ENCODE peak calls at places on chromosomes 7 and 10, in ten cellular contexts. P, R, W, K, L, F, B, M, Q and Y are unnamed samples.

GRCh38 chr10:122147731-122148130 is 123.4 kb upstream of the BTBD16 start:
- DNase-seq in R (no peak), P (no peak), M (no peak), F (no peak), K (no peak), L (no peak), Q (no peak), B (no peak), W (no peak), Y (no peak)

GRCh38 chr10:97279121-97279815 is 13.2 kb downstream of the ARHGAP19 start:
- DNase-seq in R (no peak), K (no peak), M (no peak), F (no peak), P (no peak), B (no peak), Q (no peak), L (peak; percentile 33), W (no peak), Y (no peak)

GRCh38 chr7:84092207-84092606 is 102.4 kb downstream of the SEMA3A start:
- DNase-seq in W (no peak), P (no peak), B (no peak), R (no peak), L (no peak), Q (no peak), F (no peak), K (no peak), M (no peak), Y (no peak)

GRCh38 chr7:81774496-81774895 is 4.6 kb upstream of the HGF start:
- DNase-seq in R (no peak), Q (no peak), L (no peak), F (no peak), B (no peak), M (no peak), W (no peak), K (no peak), P (no peak), Y (no peak)

GRCh38 chr7:36198854-36199266 is 45.8 kb downstream of the EEPD1 start:
- DNase-seq in L (no peak), F (no peak), B (no peak), Q (no peak), P (no peak), R (no peak), M (no peak), W (no peak), K (no peak), Y (no peak)

GRCh38 chr7:102425639-102426267 is 7.6 kb upstream of the ORAI2 start:
- DNase-seq in P (peak; percentile 81), B (peak; percentile 45), L (no peak), Q (peak; percentile 83), F (no peak), R (no peak), M (no peak), W (no peak), K (no peak), Y (no peak)

GRCh38 chr10:17474595-17474994 is 20.2 kb upstream of the ST8SIA6 start:
- DNase-seq in M (no peak), P (no peak), L (no peak), K (no peak), Q (no peak), R (no peak), F (no peak), B (no peak), W (no peak), Y (no peak)

GRCh38 chr7:134553976-134554375 is 5.1 kb downstream of the AKR1B15 start:
- DNase-seq in K (no peak), R (no peak), B (no peak), M (no peak), F (no peak), Q (no peak), L (no peak), W (no peak), P (no peak), Y (no peak)

GRCh38 chr7:108263364-108263951 is 133.3 kb upstream of the LAMB4 start:
- DNase-seq in R (no peak), W (peak; percentile 38), K (no peak), F (no peak), M (no peak), Q (no peak), L (no peak), P (no peak), B (no peak), Y (no peak)

DNA sequence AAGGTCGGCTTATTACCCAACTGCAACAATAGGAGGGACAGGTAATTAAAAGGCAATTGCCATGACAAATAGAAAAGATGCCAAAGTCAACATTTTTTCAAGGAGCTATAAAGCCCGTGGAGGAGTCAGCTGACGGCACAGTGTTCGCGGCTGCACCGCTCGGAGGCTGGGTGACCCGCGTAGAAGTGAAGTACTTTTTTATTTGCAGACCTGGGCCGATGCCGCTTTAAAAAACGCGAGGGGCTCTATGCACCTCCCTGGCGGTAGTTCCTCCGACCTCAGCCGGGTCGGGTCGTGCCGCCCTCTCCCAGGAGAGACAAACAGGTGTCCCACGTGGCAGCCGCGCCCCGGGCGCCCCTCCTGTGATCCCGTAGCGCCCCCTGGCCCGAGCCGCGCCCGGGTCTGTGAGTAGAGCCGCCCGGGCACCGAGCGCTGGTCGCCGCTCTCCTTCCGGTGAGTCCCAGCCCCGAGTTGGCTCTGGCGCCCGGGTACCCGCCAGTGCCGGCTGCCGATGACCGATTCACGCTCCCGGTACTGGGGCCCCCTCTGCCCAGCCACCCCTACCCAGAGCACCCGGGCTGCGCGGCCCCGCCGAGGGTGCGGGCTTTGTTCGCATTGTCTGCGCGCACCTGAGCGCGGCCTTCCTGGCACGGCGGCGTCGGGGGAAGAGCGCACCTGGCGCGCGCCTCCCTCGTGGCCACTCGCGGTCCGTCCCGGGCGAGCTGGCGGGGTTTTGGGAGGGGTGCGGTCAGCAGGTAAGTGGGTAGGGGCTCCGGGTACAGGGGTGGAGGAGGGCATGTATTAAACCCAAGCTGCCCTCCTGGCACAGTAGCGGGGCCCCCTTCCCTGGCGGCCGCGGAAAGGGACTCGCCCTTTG is at the start of gene VWA2:
- DNase-seq in Q (peak; percentile 2), B (peak; percentile 47), F (no peak), M (peak; percentile 66), W (peak; percentile 70), L (no peak), R (no peak), P (peak; percentile 24), K (no peak), Y (no peak)
- TF ChIP-seq CTCF in Q (no peak), B (peak; percentile 35), F (no peak), M (peak; percentile 54), W (peak; percentile 66), L (no peak), R (no peak), P (no peak), K (no peak), Y (peak; percentile 62)

GRCh38 chr7:41612798-41613197 is 90.1 kb downstream of the INHBA start:
- DNase-seq in B (no peak), M (no peak), K (no peak), F (no peak), L (no peak), R (no peak), W (no peak), P (no peak), Q (no peak), Y (no peak)
- TF ChIP-seq CTCF in B (no peak), M (no peak), K (no peak), F (no peak), L (no peak), R (no peak), W (no peak), P (no peak), Q (no peak), Y (no peak)

DNA sequence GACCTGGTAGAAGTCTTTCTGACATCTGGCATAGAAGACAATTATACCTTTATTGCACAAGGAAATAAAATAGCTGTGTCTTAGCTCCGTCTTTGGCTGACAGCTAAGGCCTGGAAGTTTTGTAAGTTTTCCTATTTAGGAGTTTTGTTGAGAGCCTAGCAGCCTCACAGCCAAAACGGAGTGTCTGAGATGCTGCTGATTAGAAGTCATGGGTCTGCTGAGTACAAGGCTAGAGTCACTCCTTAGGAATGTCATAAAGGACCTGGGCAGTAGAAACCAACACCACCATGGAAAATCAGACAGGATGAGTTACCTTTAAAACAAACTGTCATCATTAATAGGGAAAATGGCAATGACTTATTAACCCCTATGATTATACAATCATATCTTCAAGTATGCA is 442.5 kb downstream of the KCNMA1 start:
- DNase-seq in W (no peak), Q (no peak), K (no peak), P (no peak), B (no peak), M (no peak), R (peak; percentile 81), L (no peak), F (peak; percentile 41), Y (no peak)
- TF ChIP-seq CTCF in W (no peak), Q (no peak), K (no peak), P (no peak), B (no peak), M (no peak), R (no peak), L (no peak), F (no peak), Y (no peak)

GRCh38 chr7:39181398-39181797 is 203.7 kb downstream of the POU6F2 start:
- DNase-seq in L (no peak), K (no peak), W (no peak), M (no peak), F (no peak), Q (no peak), P (no peak), B (no peak), R (no peak), Y (no peak)

GRCh38 chr7:39186671-39187070 is 209.0 kb downstream of the POU6F2 start:
- DNase-seq in L (no peak), Q (no peak), B (no peak), W (no peak), F (no peak), M (no peak), K (no peak), P (no peak), R (no peak), Y (no peak)

GRCh38 chr7:39186131-39186530 is 208.4 kb downstream of the POU6F2 start:
- DNase-seq in P (no peak), B (no peak), F (no peak), Q (no peak), R (no peak), W (no peak), M (no peak), K (no peak), L (no peak), Y (no peak)

GRCh38 chr7:39187130-39187529 is 209.4 kb downstream of the POU6F2 start:
- DNase-seq in B (no peak), F (no peak), Q (no peak), M (no peak), W (no peak), K (no peak), R (no peak), L (no peak), P (no peak), Y (no peak)

GRCh38 chr7:39184387-39184786 is 206.7 kb downstream of the POU6F2 start:
- DNase-seq in K (no peak), B (no peak), W (no peak), Q (no peak), L (no peak), R (no peak), F (no peak), M (no peak), P (no peak), Y (no peak)
- TF ChIP-seq CTCF in K (no peak), B (no peak), W (no peak), Q (no peak), L (no peak), R (no peak), F (no peak), M (peak; percentile 33), P (no peak), Y (peak; percentile 16)